ENCODE peak calls at places on chromosomes 7 and 10, in five cellular contexts. H is 8988T, Q is left ventricle myocardium inferior, D is pulmonary artery endothelial cell, S is NCI-H774. M is an unnamed sample.

GRCh38 chr7:98755138-98755898 is 114.5 kb downstream of the TMEM130 start:
- DNase-seq in H (peak; percentile 50), Q (peak; percentile 21), D (no peak), S (no peak), M (no peak)

GRCh38 chr7:150657526-150657925 is 25.3 kb upstream of the GIMAP6 start:
- DNase-seq in H (no peak), Q (no peak), D (no peak), S (no peak), M (no peak)

GRCh38 chr7:128174391-128174790 is 66.7 kb upstream of the LEP start:
- DNase-seq in H (no peak), Q (no peak), D (no peak), S (no peak), M (no peak)

GRCh38 chr10:82866424-82867020 is 991.5 kb downstream of the NRG3 start:
- DNase-seq in H (no peak), Q (no peak), D (no peak), S (no peak), M (no peak)

GRCh38 chr7:42244828-42245227 is 7.8 kb upstream of the GLI3 start:
- DNase-seq in H (no peak), Q (no peak), D (peak; percentile 74), S (no peak), M (no peak)

GRCh38 chr7:98081351-98081750 is 25.3 kb upstream of the LMTK2 start:
- DNase-seq in H (no peak), Q (no peak), D (no peak), S (no peak), M (no peak)

GRCh38 chr10:44198096-44198779 is 186.7 kb downstream of the CXCL12 start:
- DNase-seq in H (no peak), Q (no peak), D (no peak), S (no peak), M (no peak)

GRCh38 chr7:64996305-64996704 is 5.5 kb upstream of the ZNF117 start:
- DNase-seq in H (no peak), Q (no peak), D (no peak), S (no peak), M (no peak)

GRCh38 chr10:69460576-69461242 is 9.4 kb downstream of the TSPAN15 start:
- DNase-seq in H (no peak), Q (no peak), D (no peak), S (no peak), M (no peak)

GRCh38 chr10:130167707-130168106 is 31.5 kb downstream of the GLRX3 start:
- DNase-seq in H (no peak), Q (no peak), D (no peak), S (no peak), M (no peak)

GRCh38 chr7:116683786-116684185 is 11.8 kb downstream of the MET start:
- DNase-seq in H (no peak), Q (no peak), D (no peak), S (no peak), M (no peak)

GRCh38 chr10:6299234-6299633 is 96.5 kb downstream of the PFKFB3 start:
- DNase-seq in H (peak; percentile 39), Q (no peak), D (no peak), S (no peak), M (no peak)

GRCh38 chr10:79070091-79070610 is 1.4 kb downstream of the ZMIZ1 start:
- DNase-seq in H (peak; percentile 49), Q (peak; percentile 67), D (no peak), S (no peak), M (peak; percentile 66)

GRCh38 chr7:12719141-12719919 is 31.9 kb downstream of the ARL4A start:
- DNase-seq in H (no peak), Q (no peak), D (no peak), S (no peak), M (no peak)

GRCh38 chr10:81875680-81876252 is 772 bp downstream of the NRG3 start:
- DNase-seq in H (peak; percentile 42), Q (no peak), D (no peak), S (no peak), M (peak; percentile 23)

GRCh38 chr7:139034336-139034735 is 1.5 kb downstream of the ZC3HAV1L start:
- DNase-seq in H (no peak), Q (no peak), D (no peak), S (no peak), M (no peak)

GRCh38 chr10:122499491-122499941 is 38.2 kb downstream of the HTRA1 start:
- DNase-seq in H (no peak), Q (peak; percentile 50), D (no peak), S (no peak), M (no peak)

GRCh38 chr10:102392306-102392705 is 3.2 kb upstream of the NFKB2 start:
- DNase-seq in H (no peak), Q (no peak), D (no peak), S (no peak), M (no peak)

GRCh38 chr7:135914346-135914745 is 62.8 kb downstream of the MTPN start:
- DNase-seq in H (no peak), Q (no peak), D (no peak), S (no peak), M (no peak)

GRCh38 chr10:22338260-22338894 is 6.9 kb upstream of the SPAG6 start:
- DNase-seq in H (no peak), Q (no peak), D (no peak), S (no peak), M (no peak)

GRCh38 chr7:123131140-123131539 is 68.6 kb downstream of the SLC13A1 start:
- DNase-seq in H (no peak), Q (no peak), D (no peak), S (no peak), M (no peak)

GRCh38 chr10:49152663-49153062 is 18.8 kb upstream of the FAM170B start:
- DNase-seq in H (no peak), Q (no peak), D (no peak), S (no peak), M (no peak)

GRCh38 chr10:91380873-91381561 is 29.1 kb upstream of the HECTD2 start:
- DNase-seq in H (no peak), Q (no peak), D (no peak), S (no peak), M (peak; percentile 60)

GRCh38 chr10:84108797-84109196 is 30.5 kb upstream of the GHITM start:
- DNase-seq in H (no peak), Q (no peak), D (no peak), S (no peak), M (no peak)

GRCh38 chr7:151117041-151117440 is 30.8 kb downstream of the AGAP3 start:
- DNase-seq in H (no peak), Q (no peak), D (no peak), S (no peak), M (no peak)

GRCh38 chr10:61662794-61663259 is at the start of gene CABCOCO1:
- DNase-seq in H (no peak), Q (peak; percentile 63), D (peak; percentile 19), S (no peak), M (peak; percentile 88)

GRCh38 chr10:95474228-95475002 is 86.8 kb downstream of the SORBS1 start:
- DNase-seq in H (no peak), Q (no peak), D (no peak), S (no peak), M (no peak)

GRCh38 chr10:63438506-63439498 is 27.0 kb downstream of the JMJD1C start:
- DNase-seq in H (no peak), Q (no peak), D (no peak), S (no peak), M (no peak)

GRCh38 chr10:18400201-18400910 is 251.0 kb downstream of the NSUN6 start:
- DNase-seq in H (no peak), Q (no peak), D (no peak), S (peak; percentile 13), M (peak; percentile 56)

GRCh38 chr10:77899080-77899477 is 27.5 kb downstream of the DLG5 start:
- DNase-seq in H (no peak), Q (no peak), D (no peak), S (no peak), M (no peak)

GRCh38 chr7:17311952-17312351 is 13.5 kb downstream of the AHR start:
- DNase-seq in H (no peak), Q (no peak), D (no peak), S (no peak), M (no peak)

GRCh38 chr10:88920198-88920597 is 32.4 kb downstream of the ACTA2 start:
- DNase-seq in H (no peak), Q (no peak), D (no peak), S (no peak), M (no peak)

GRCh38 chr10:381805-382204 is 246.6 kb downstream of the ZMYND11 start:
- DNase-seq in H (no peak), Q (no peak), D (no peak), S (no peak), M (no peak)

GRCh38 chr7:68748934-68749695 is 849.2 kb upstream of the AUTS2 start:
- DNase-seq in H (no peak), Q (no peak), D (no peak), S (no peak), M (no peak)

GRCh38 chr10:13674645-13675588 is 88.2 kb downstream of the PRPF18 start:
- DNase-seq in H (no peak), Q (no peak), D (peak; percentile 50), S (no peak), M (no peak)

GRCh38 chr7:15555385-15555859 is 6.4 kb downstream of the AGMO start:
- DNase-seq in H (no peak), Q (no peak), D (no peak), S (peak; percentile 61), M (no peak)

GRCh38 chr10:106520698-106521097 is 643.8 kb downstream of the SORCS1 start:
- DNase-seq in H (no peak), Q (no peak), D (no peak), S (no peak), M (no peak)

GRCh38 chr7:139490130-139490529 is 6.7 kb upstream of the KLRG2 start:
- DNase-seq in H (no peak), Q (no peak), D (no peak), S (peak; percentile 28), M (no peak)

M was measured in nephron progenitor cell.